ENCODE peak calls at places on chromosomes 12 and 14, in nine cellular contexts. One of them, this sample, is unnamed.

GRCh38 chr14:86288336-86288735 is 758.4 kb downstream of the FLRT2 start:
- DNase-seq in skeletal muscle cell: no peak
- DNase-seq in stomach: no peak
- DNase-seq in psoas muscle: no peak
- DNase-seq in NB4: no peak
- DNase-seq in stimulated activated CD4-positive, alpha-beta T cell treated with anti-CD3 and anti-CD28 coated beads, Interleukin-2, amount 100 ng/mL, for 24 hours: no peak
- DNase-seq in ovary: no peak
- DNase-seq in omental fat pad: no peak
- DNase-seq in putamen: no peak
- DNase-seq in this sample: no peak

GRCh38 chr12:58695263-58695662 is 225.0 kb downstream of the LRIG3 start:
- DNase-seq in skeletal muscle cell: no peak
- DNase-seq in stomach: no peak
- DNase-seq in psoas muscle: no peak
- DNase-seq in NB4: no peak
- DNase-seq in stimulated activated CD4-positive, alpha-beta T cell treated with anti-CD3 and anti-CD28 coated beads, Interleukin-2, amount 100 ng/mL, for 24 hours: no peak
- DNase-seq in ovary: no peak
- DNase-seq in omental fat pad: no peak
- DNase-seq in putamen: no peak
- DNase-seq in this sample: no peak

GRCh38 chr12:79681008-79681590 is 9.7 kb downstream of the PAWR start:
- DNase-seq in skeletal muscle cell: no peak
- DNase-seq in stomach: no peak
- DNase-seq in psoas muscle: no peak
- DNase-seq in NB4: no peak
- DNase-seq in stimulated activated CD4-positive, alpha-beta T cell treated with anti-CD3 and anti-CD28 coated beads, Interleukin-2, amount 100 ng/mL, for 24 hours: no peak
- DNase-seq in ovary: no peak
- DNase-seq in omental fat pad: no peak
- DNase-seq in putamen: no peak
- DNase-seq in this sample: no peak

GRCh38 chr12:127035011-127035879 is 1231.7 kb upstream of the TMEM132C start:
- DNase-seq in skeletal muscle cell: peak
- DNase-seq in stomach: no peak
- DNase-seq in psoas muscle: no peak
- DNase-seq in NB4: no peak
- DNase-seq in stimulated activated CD4-positive, alpha-beta T cell treated with anti-CD3 and anti-CD28 coated beads, Interleukin-2, amount 100 ng/mL, for 24 hours: no peak
- DNase-seq in ovary: no peak
- DNase-seq in omental fat pad: no peak
- DNase-seq in putamen: no peak
- DNase-seq in this sample: no peak

GRCh38 chr14:46580941-46581671 is 70.5 kb downstream of the RPL10L start:
- DNase-seq in skeletal muscle cell: no peak
- DNase-seq in stomach: no peak
- DNase-seq in psoas muscle: no peak
- DNase-seq in NB4: peak
- DNase-seq in stimulated activated CD4-positive, alpha-beta T cell treated with anti-CD3 and anti-CD28 coated beads, Interleukin-2, amount 100 ng/mL, for 24 hours: peak
- DNase-seq in ovary: no peak
- DNase-seq in omental fat pad: no peak
- DNase-seq in putamen: peak
- DNase-seq in this sample: no peak

GRCh38 chr12:92953747-92954146 is 24.7 kb upstream of the EEA1 start:
- DNase-seq in skeletal muscle cell: no peak
- DNase-seq in stomach: no peak
- DNase-seq in psoas muscle: no peak
- DNase-seq in NB4: peak
- DNase-seq in stimulated activated CD4-positive, alpha-beta T cell treated with anti-CD3 and anti-CD28 coated beads, Interleukin-2, amount 100 ng/mL, for 24 hours: no peak
- DNase-seq in ovary: no peak
- DNase-seq in omental fat pad: no peak
- DNase-seq in putamen: no peak
- DNase-seq in this sample: no peak

GRCh38 chr12:115937345-115937744 is 340.1 kb downstream of the MED13L start:
- DNase-seq in skeletal muscle cell: no peak
- DNase-seq in stomach: no peak
- DNase-seq in psoas muscle: no peak
- DNase-seq in NB4: no peak
- DNase-seq in stimulated activated CD4-positive, alpha-beta T cell treated with anti-CD3 and anti-CD28 coated beads, Interleukin-2, amount 100 ng/mL, for 24 hours: no peak
- DNase-seq in ovary: no peak
- DNase-seq in omental fat pad: no peak
- DNase-seq in putamen: no peak
- DNase-seq in this sample: no peak

GRCh38 chr14:66508846-66509621 is 1.1 kb downstream of the GPHN start:
- DNase-seq in skeletal muscle cell: no peak
- DNase-seq in stomach: no peak
- DNase-seq in psoas muscle: peak
- DNase-seq in NB4: peak
- DNase-seq in stimulated activated CD4-positive, alpha-beta T cell treated with anti-CD3 and anti-CD28 coated beads, Interleukin-2, amount 100 ng/mL, for 24 hours: peak
- DNase-seq in ovary: peak
- DNase-seq in omental fat pad: peak
- DNase-seq in putamen: peak
- DNase-seq in this sample: peak

GRCh38 chr12:46209914-46210834 is 58.7 kb downstream of the SLC38A1 start:
- DNase-seq in skeletal muscle cell: peak
- DNase-seq in stomach: peak
- DNase-seq in psoas muscle: peak
- DNase-seq in NB4: no peak
- DNase-seq in stimulated activated CD4-positive, alpha-beta T cell treated with anti-CD3 and anti-CD28 coated beads, Interleukin-2, amount 100 ng/mL, for 24 hours: peak
- DNase-seq in ovary: no peak
- DNase-seq in omental fat pad: no peak
- DNase-seq in putamen: peak
- DNase-seq in this sample: no peak

GRCh38 chr12:3885179-3886094 is 12.2 kb upstream of the PARP11 start:
- DNase-seq in skeletal muscle cell: no peak
- DNase-seq in stomach: no peak
- DNase-seq in psoas muscle: no peak
- DNase-seq in NB4: peak
- DNase-seq in stimulated activated CD4-positive, alpha-beta T cell treated with anti-CD3 and anti-CD28 coated beads, Interleukin-2, amount 100 ng/mL, for 24 hours: no peak
- DNase-seq in ovary: peak
- DNase-seq in omental fat pad: no peak
- DNase-seq in putamen: peak
- DNase-seq in this sample: no peak

GRCh38 chr12:128844031-128844635 is 9.1 kb upstream of the GLT1D1 start:
- DNase-seq in skeletal muscle cell: no peak
- DNase-seq in stomach: no peak
- DNase-seq in psoas muscle: no peak
- DNase-seq in NB4: peak
- DNase-seq in stimulated activated CD4-positive, alpha-beta T cell treated with anti-CD3 and anti-CD28 coated beads, Interleukin-2, amount 100 ng/mL, for 24 hours: no peak
- DNase-seq in ovary: no peak
- DNase-seq in omental fat pad: no peak
- DNase-seq in putamen: no peak
- DNase-seq in this sample: no peak

GRCh38 chr14:29078810-29079522 is 312.4 kb downstream of the FOXG1 start:
- DNase-seq in skeletal muscle cell: no peak
- DNase-seq in stomach: no peak
- DNase-seq in psoas muscle: no peak
- DNase-seq in NB4: no peak
- DNase-seq in stimulated activated CD4-positive, alpha-beta T cell treated with anti-CD3 and anti-CD28 coated beads, Interleukin-2, amount 100 ng/mL, for 24 hours: no peak
- DNase-seq in ovary: no peak
- DNase-seq in omental fat pad: no peak
- DNase-seq in putamen: no peak
- DNase-seq in this sample: no peak

GRCh38 chr12:106115450-106115849 is 23.3 kb downstream of the NUAK1 start:
- DNase-seq in skeletal muscle cell: no peak
- DNase-seq in stomach: no peak
- DNase-seq in psoas muscle: no peak
- DNase-seq in NB4: no peak
- DNase-seq in stimulated activated CD4-positive, alpha-beta T cell treated with anti-CD3 and anti-CD28 coated beads, Interleukin-2, amount 100 ng/mL, for 24 hours: no peak
- DNase-seq in ovary: no peak
- DNase-seq in omental fat pad: no peak
- DNase-seq in putamen: no peak
- DNase-seq in this sample: no peak

GRCh38 chr12:62629971-62630739 is 163.5 kb downstream of the MON2 start:
- DNase-seq in skeletal muscle cell: no peak
- DNase-seq in stomach: no peak
- DNase-seq in psoas muscle: no peak
- DNase-seq in NB4: no peak
- DNase-seq in stimulated activated CD4-positive, alpha-beta T cell treated with anti-CD3 and anti-CD28 coated beads, Interleukin-2, amount 100 ng/mL, for 24 hours: no peak
- DNase-seq in ovary: no peak
- DNase-seq in omental fat pad: no peak
- DNase-seq in putamen: no peak
- DNase-seq in this sample: no peak

GRCh38 chr12:59036973-59037807 is 116.9 kb upstream of the LRIG3 start:
- DNase-seq in skeletal muscle cell: peak
- DNase-seq in stomach: no peak
- DNase-seq in psoas muscle: no peak
- DNase-seq in NB4: no peak
- DNase-seq in stimulated activated CD4-positive, alpha-beta T cell treated with anti-CD3 and anti-CD28 coated beads, Interleukin-2, amount 100 ng/mL, for 24 hours: no peak
- DNase-seq in ovary: no peak
- DNase-seq in omental fat pad: no peak
- DNase-seq in putamen: no peak
- DNase-seq in this sample: no peak

GRCh38 chr12:131621701-131622421 is 89.0 kb upstream of the SFSWAP start:
- DNase-seq in skeletal muscle cell: no peak
- DNase-seq in stomach: no peak
- DNase-seq in psoas muscle: no peak
- DNase-seq in NB4: peak
- DNase-seq in stimulated activated CD4-positive, alpha-beta T cell treated with anti-CD3 and anti-CD28 coated beads, Interleukin-2, amount 100 ng/mL, for 24 hours: no peak
- DNase-seq in ovary: no peak
- DNase-seq in omental fat pad: no peak
- DNase-seq in putamen: peak
- DNase-seq in this sample: peak

GRCh38 chr14:77097006-77097688 is 911 bp upstream of the CIPC start:
- DNase-seq in skeletal muscle cell: no peak
- DNase-seq in stomach: no peak
- DNase-seq in psoas muscle: no peak
- DNase-seq in NB4: no peak
- DNase-seq in stimulated activated CD4-positive, alpha-beta T cell treated with anti-CD3 and anti-CD28 coated beads, Interleukin-2, amount 100 ng/mL, for 24 hours: no peak
- DNase-seq in ovary: no peak
- DNase-seq in omental fat pad: no peak
- DNase-seq in putamen: no peak
- DNase-seq in this sample: no peak

GRCh38 chr14:95776798-95777615 is 63.1 kb upstream of the TCL1A start:
- DNase-seq in skeletal muscle cell: no peak
- DNase-seq in stomach: no peak
- DNase-seq in psoas muscle: no peak
- DNase-seq in NB4: no peak
- DNase-seq in stimulated activated CD4-positive, alpha-beta T cell treated with anti-CD3 and anti-CD28 coated beads, Interleukin-2, amount 100 ng/mL, for 24 hours: no peak
- DNase-seq in ovary: no peak
- DNase-seq in omental fat pad: no peak
- DNase-seq in putamen: no peak
- DNase-seq in this sample: no peak

GRCh38 chr12:94676011-94676709 is 25.8 kb upstream of the TMCC3 start:
- DNase-seq in skeletal muscle cell: no peak
- DNase-seq in stomach: peak
- DNase-seq in psoas muscle: no peak
- DNase-seq in NB4: peak
- DNase-seq in stimulated activated CD4-positive, alpha-beta T cell treated with anti-CD3 and anti-CD28 coated beads, Interleukin-2, amount 100 ng/mL, for 24 hours: no peak
- DNase-seq in ovary: no peak
- DNase-seq in omental fat pad: peak
- DNase-seq in putamen: no peak
- DNase-seq in this sample: peak

GRCh38 chr14:74425525-74426201 is 347 bp downstream of the SYNDIG1L start:
- DNase-seq in skeletal muscle cell: no peak
- DNase-seq in stomach: no peak
- DNase-seq in psoas muscle: peak
- DNase-seq in NB4: peak
- DNase-seq in stimulated activated CD4-positive, alpha-beta T cell treated with anti-CD3 and anti-CD28 coated beads, Interleukin-2, amount 100 ng/mL, for 24 hours: peak
- DNase-seq in ovary: peak
- DNase-seq in omental fat pad: no peak
- DNase-seq in putamen: no peak
- DNase-seq in this sample: peak

GRCh38 chr12:29638528-29638927 is 141.0 kb upstream of the OVCH1 start:
- DNase-seq in skeletal muscle cell: no peak
- DNase-seq in stomach: no peak
- DNase-seq in psoas muscle: no peak
- DNase-seq in NB4: no peak
- DNase-seq in stimulated activated CD4-positive, alpha-beta T cell treated with anti-CD3 and anti-CD28 coated beads, Interleukin-2, amount 100 ng/mL, for 24 hours: no peak
- DNase-seq in ovary: no peak
- DNase-seq in omental fat pad: no peak
- DNase-seq in putamen: no peak
- DNase-seq in this sample: no peak

GRCh38 chr12:76310110-76310509 is 38.1 kb downstream of the BBS10 start:
- DNase-seq in skeletal muscle cell: no peak
- DNase-seq in stomach: no peak
- DNase-seq in psoas muscle: no peak
- DNase-seq in NB4: no peak
- DNase-seq in stimulated activated CD4-positive, alpha-beta T cell treated with anti-CD3 and anti-CD28 coated beads, Interleukin-2, amount 100 ng/mL, for 24 hours: no peak
- DNase-seq in ovary: no peak
- DNase-seq in omental fat pad: no peak
- DNase-seq in putamen: no peak
- DNase-seq in this sample: no peak

GRCh38 chr12:110248096-110248447 is 33.0 kb upstream of the ATP2A2 start:
- DNase-seq in skeletal muscle cell: no peak
- DNase-seq in stomach: peak
- DNase-seq in psoas muscle: no peak
- DNase-seq in NB4: no peak
- DNase-seq in stimulated activated CD4-positive, alpha-beta T cell treated with anti-CD3 and anti-CD28 coated beads, Interleukin-2, amount 100 ng/mL, for 24 hours: no peak
- DNase-seq in ovary: no peak
- DNase-seq in omental fat pad: no peak
- DNase-seq in putamen: no peak
- DNase-seq in this sample: no peak

GRCh38 chr14:74516451-74517155 is 23.0 kb downstream of the ISCA2 start:
- DNase-seq in skeletal muscle cell: no peak
- DNase-seq in stomach: no peak
- DNase-seq in psoas muscle: peak
- DNase-seq in NB4: no peak
- DNase-seq in stimulated activated CD4-positive, alpha-beta T cell treated with anti-CD3 and anti-CD28 coated beads, Interleukin-2, amount 100 ng/mL, for 24 hours: no peak
- DNase-seq in ovary: no peak
- DNase-seq in omental fat pad: no peak
- DNase-seq in putamen: no peak
- DNase-seq in this sample: no peak

GRCh38 chr12:26636710-26637328 is 196.2 kb downstream of the ITPR2 start:
- DNase-seq in skeletal muscle cell: no peak
- DNase-seq in stomach: no peak
- DNase-seq in psoas muscle: no peak
- DNase-seq in NB4: no peak
- DNase-seq in stimulated activated CD4-positive, alpha-beta T cell treated with anti-CD3 and anti-CD28 coated beads, Interleukin-2, amount 100 ng/mL, for 24 hours: no peak
- DNase-seq in ovary: no peak
- DNase-seq in omental fat pad: no peak
- DNase-seq in putamen: no peak
- DNase-seq in this sample: no peak

GRCh38 chr14:88868558-88869159 is 44.2 kb downstream of the TTC8 start:
- DNase-seq in skeletal muscle cell: no peak
- DNase-seq in stomach: no peak
- DNase-seq in psoas muscle: no peak
- DNase-seq in NB4: peak
- DNase-seq in stimulated activated CD4-positive, alpha-beta T cell treated with anti-CD3 and anti-CD28 coated beads, Interleukin-2, amount 100 ng/mL, for 24 hours: no peak
- DNase-seq in ovary: no peak
- DNase-seq in omental fat pad: no peak
- DNase-seq in putamen: no peak
- DNase-seq in this sample: no peak

GRCh38 chr12:34219046-34219770 is 196.9 kb downstream of the ALG10 start:
- DNase-seq in skeletal muscle cell: no peak
- DNase-seq in stomach: no peak
- DNase-seq in psoas muscle: no peak
- DNase-seq in NB4: no peak
- DNase-seq in stimulated activated CD4-positive, alpha-beta T cell treated with anti-CD3 and anti-CD28 coated beads, Interleukin-2, amount 100 ng/mL, for 24 hours: peak
- DNase-seq in ovary: no peak
- DNase-seq in omental fat pad: no peak
- DNase-seq in putamen: no peak
- DNase-seq in this sample: no peak

GRCh38 chr12:130246560-130246959 is 84.3 kb downstream of the FZD10 start:
- DNase-seq in skeletal muscle cell: no peak
- DNase-seq in stomach: no peak
- DNase-seq in psoas muscle: no peak
- DNase-seq in NB4: no peak
- DNase-seq in stimulated activated CD4-positive, alpha-beta T cell treated with anti-CD3 and anti-CD28 coated beads, Interleukin-2, amount 100 ng/mL, for 24 hours: no peak
- DNase-seq in ovary: no peak
- DNase-seq in omental fat pad: no peak
- DNase-seq in putamen: no peak
- DNase-seq in this sample: no peak

GRCh38 chr12:95083938-95084337 is 10.5 kb upstream of the NR2C1 start:
- DNase-seq in skeletal muscle cell: peak
- DNase-seq in stomach: no peak
- DNase-seq in psoas muscle: no peak
- DNase-seq in NB4: no peak
- DNase-seq in stimulated activated CD4-positive, alpha-beta T cell treated with anti-CD3 and anti-CD28 coated beads, Interleukin-2, amount 100 ng/mL, for 24 hours: no peak
- DNase-seq in ovary: no peak
- DNase-seq in omental fat pad: no peak
- DNase-seq in putamen: no peak
- DNase-seq in this sample: no peak

GRCh38 chr12:88458327-88458726 is 121.9 kb downstream of the KITLG start:
- DNase-seq in skeletal muscle cell: no peak
- DNase-seq in stomach: no peak
- DNase-seq in psoas muscle: no peak
- DNase-seq in NB4: no peak
- DNase-seq in stimulated activated CD4-positive, alpha-beta T cell treated with anti-CD3 and anti-CD28 coated beads, Interleukin-2, amount 100 ng/mL, for 24 hours: no peak
- DNase-seq in ovary: no peak
- DNase-seq in omental fat pad: no peak
- DNase-seq in putamen: no peak
- DNase-seq in this sample: no peak

GRCh38 chr12:91926810-91927209 is 218.8 kb downstream of the BTG1 start:
- DNase-seq in skeletal muscle cell: peak
- DNase-seq in stomach: no peak
- DNase-seq in psoas muscle: no peak
- DNase-seq in NB4: no peak
- DNase-seq in stimulated activated CD4-positive, alpha-beta T cell treated with anti-CD3 and anti-CD28 coated beads, Interleukin-2, amount 100 ng/mL, for 24 hours: no peak
- DNase-seq in ovary: no peak
- DNase-seq in omental fat pad: no peak
- DNase-seq in putamen: no peak
- DNase-seq in this sample: no peak